ENCODE peak calls at places on chromosome 10, in six cellular contexts. One of them, this sample, is unnamed.
A peak's percentile ranks its signal among the peaks of the same experiment; 100 is the strongest.

GRCh38 chr10:83516788-83517187 is 622.5 kb upstream of the GHITM start:
- DNase-seq in H54: no peak
- DNase-seq in CD8-positive, alpha-beta T cell: no peak
- DNase-seq in AG04449: no peak
- DNase-seq in T-helper 9 cell: no peak
- DNase-seq in nephron progenitor cell: no peak
- DNase-seq in this sample: no peak

GRCh38 chr10:53403688-53404087 is 631.1 kb upstream of the MBL2 start:
- DNase-seq in H54: no peak
- DNase-seq in CD8-positive, alpha-beta T cell: no peak
- DNase-seq in AG04449: no peak
- DNase-seq in T-helper 9 cell: no peak
- DNase-seq in nephron progenitor cell: no peak
- DNase-seq in this sample: no peak

GRCh38 chr10:68598978-68599753 is 39.0 kb downstream of the TET1 start:
- DNase-seq in H54: peak; percentile 50
- DNase-seq in CD8-positive, alpha-beta T cell: no peak
- DNase-seq in AG04449: peak; percentile 65
- DNase-seq in T-helper 9 cell: no peak
- DNase-seq in nephron progenitor cell: peak; percentile 25
- DNase-seq in this sample: peak; percentile 47

GRCh38 chr10:108736111-108736510 is 1187.2 kb downstream of the XPNPEP1 start:
- DNase-seq in H54: no peak
- DNase-seq in CD8-positive, alpha-beta T cell: no peak
- DNase-seq in AG04449: no peak
- DNase-seq in T-helper 9 cell: no peak
- DNase-seq in nephron progenitor cell: no peak
- DNase-seq in this sample: no peak

GRCh38 chr10:110181451-110181850 is 26.0 kb upstream of the MXI1 start:
- DNase-seq in H54: no peak
- DNase-seq in CD8-positive, alpha-beta T cell: no peak
- DNase-seq in AG04449: no peak
- DNase-seq in T-helper 9 cell: no peak
- DNase-seq in nephron progenitor cell: no peak
- DNase-seq in this sample: no peak

GRCh38 chr10:132311338-132311939 is 3.7 kb upstream of the STK32C start:
- DNase-seq in H54: no peak
- DNase-seq in CD8-positive, alpha-beta T cell: no peak
- DNase-seq in AG04449: no peak
- DNase-seq in T-helper 9 cell: no peak
- DNase-seq in nephron progenitor cell: no peak
- DNase-seq in this sample: no peak

GRCh38 chr10:125102821-125103220 is 57.5 kb downstream of the CTBP2 start:
- DNase-seq in H54: no peak
- DNase-seq in CD8-positive, alpha-beta T cell: no peak
- DNase-seq in AG04449: no peak
- DNase-seq in T-helper 9 cell: no peak
- DNase-seq in nephron progenitor cell: no peak
- DNase-seq in this sample: no peak

GRCh38 chr10:108582387-108582786 is 1340.9 kb downstream of the XPNPEP1 start:
- DNase-seq in H54: no peak
- DNase-seq in CD8-positive, alpha-beta T cell: no peak
- DNase-seq in AG04449: no peak
- DNase-seq in T-helper 9 cell: no peak
- DNase-seq in nephron progenitor cell: no peak
- DNase-seq in this sample: no peak

GRCh38 chr10:100518761-100519241 is 860 bp downstream of the SEC31B start:
- DNase-seq in H54: peak; percentile 49
- DNase-seq in CD8-positive, alpha-beta T cell: peak; percentile 71
- DNase-seq in AG04449: no peak
- DNase-seq in T-helper 9 cell: peak; percentile 57
- DNase-seq in nephron progenitor cell: peak; percentile 79
- DNase-seq in this sample: no peak

GRCh38 chr10:74898201-74898976 is 72.0 kb downstream of the KAT6B start:
- DNase-seq in H54: no peak
- DNase-seq in CD8-positive, alpha-beta T cell: peak; percentile 17
- DNase-seq in AG04449: no peak
- DNase-seq in T-helper 9 cell: no peak
- DNase-seq in nephron progenitor cell: no peak
- DNase-seq in this sample: no peak

GRCh38 chr10:124152781-124153600 is 59.6 kb upstream of the CHST15 start:
- DNase-seq in H54: peak; percentile 79
- DNase-seq in CD8-positive, alpha-beta T cell: peak; percentile 14
- DNase-seq in AG04449: peak; percentile 36
- DNase-seq in T-helper 9 cell: peak; percentile 17
- DNase-seq in nephron progenitor cell: no peak
- DNase-seq in this sample: peak; percentile 48

GRCh38 chr10:63700209-63700934 is 179.2 kb downstream of the REEP3 start:
- DNase-seq in H54: peak; percentile 74
- DNase-seq in CD8-positive, alpha-beta T cell: no peak
- DNase-seq in AG04449: peak; percentile 95
- DNase-seq in T-helper 9 cell: no peak
- DNase-seq in nephron progenitor cell: no peak
- DNase-seq in this sample: peak; percentile 95

GRCh38 chr10:21993360-21994001 is 10.0 kb downstream of the DNAJC1 start:
- DNase-seq in H54: no peak
- DNase-seq in CD8-positive, alpha-beta T cell: no peak
- DNase-seq in AG04449: no peak
- DNase-seq in T-helper 9 cell: no peak
- DNase-seq in nephron progenitor cell: no peak
- DNase-seq in this sample: no peak

GRCh38 chr10:26717476-26717875 is 20.0 kb downstream of the PDSS1 start:
- DNase-seq in H54: no peak
- DNase-seq in CD8-positive, alpha-beta T cell: no peak
- DNase-seq in AG04449: no peak
- DNase-seq in T-helper 9 cell: no peak
- DNase-seq in nephron progenitor cell: no peak
- DNase-seq in this sample: no peak

GRCh38 chr10:102122450-102122849 is 2.3 kb upstream of the LDB1 start:
- DNase-seq in H54: no peak
- DNase-seq in CD8-positive, alpha-beta T cell: no peak
- DNase-seq in AG04449: no peak
- DNase-seq in T-helper 9 cell: no peak
- DNase-seq in nephron progenitor cell: no peak
- DNase-seq in this sample: no peak

GRCh38 chr10:3056280-3057037 is 10.9 kb upstream of the PFKP start:
- DNase-seq in H54: no peak
- DNase-seq in CD8-positive, alpha-beta T cell: no peak
- DNase-seq in AG04449: no peak
- DNase-seq in T-helper 9 cell: no peak
- DNase-seq in nephron progenitor cell: no peak
- DNase-seq in this sample: no peak

GRCh38 chr10:132107947-132108877 is 42.5 kb downstream of the JAKMIP3 start:
- DNase-seq in H54: no peak
- DNase-seq in CD8-positive, alpha-beta T cell: no peak
- DNase-seq in AG04449: no peak
- DNase-seq in T-helper 9 cell: no peak
- DNase-seq in nephron progenitor cell: no peak
- DNase-seq in this sample: no peak

GRCh38 chr10:27884185-27884630 is 114.7 kb downstream of the ODAD2 start:
- DNase-seq in H54: no peak
- DNase-seq in CD8-positive, alpha-beta T cell: no peak
- DNase-seq in AG04449: no peak
- DNase-seq in T-helper 9 cell: no peak
- DNase-seq in nephron progenitor cell: no peak
- DNase-seq in this sample: no peak

GRCh38 chr10:126017961-126018560 is 121.7 kb downstream of the FANK1 start:
- DNase-seq in H54: no peak
- DNase-seq in CD8-positive, alpha-beta T cell: no peak
- DNase-seq in AG04449: no peak
- DNase-seq in T-helper 9 cell: no peak
- DNase-seq in nephron progenitor cell: no peak
- DNase-seq in this sample: peak; percentile 16

GRCh38 chr10:49605939-49606509 is 4.1 kb upstream of the SLC18A3 start:
- DNase-seq in H54: no peak
- DNase-seq in CD8-positive, alpha-beta T cell: no peak
- DNase-seq in AG04449: no peak
- DNase-seq in T-helper 9 cell: no peak
- DNase-seq in nephron progenitor cell: no peak
- DNase-seq in this sample: no peak

GRCh38 chr10:102769375-102770107 is 25.8 kb downstream of the WBP1L start:
- DNase-seq in H54: no peak
- DNase-seq in CD8-positive, alpha-beta T cell: no peak
- DNase-seq in AG04449: no peak
- DNase-seq in T-helper 9 cell: no peak
- DNase-seq in nephron progenitor cell: no peak
- DNase-seq in this sample: no peak

GRCh38 chr10:130231211-130231850 is 95.1 kb downstream of the GLRX3 start:
- DNase-seq in H54: no peak
- DNase-seq in CD8-positive, alpha-beta T cell: no peak
- DNase-seq in AG04449: no peak
- DNase-seq in T-helper 9 cell: no peak
- DNase-seq in nephron progenitor cell: no peak
- DNase-seq in this sample: no peak

GRCh38 chr10:4407783-4408182 is 418.2 kb upstream of the AKR1E2 start:
- DNase-seq in H54: peak; percentile 4
- DNase-seq in CD8-positive, alpha-beta T cell: no peak
- DNase-seq in AG04449: no peak
- DNase-seq in T-helper 9 cell: no peak
- DNase-seq in nephron progenitor cell: no peak
- DNase-seq in this sample: no peak

GRCh38 chr10:21329995-21330627 is 195.4 kb downstream of the SKIDA1 start:
- DNase-seq in H54: no peak
- DNase-seq in CD8-positive, alpha-beta T cell: no peak
- DNase-seq in AG04449: peak; percentile 44
- DNase-seq in T-helper 9 cell: no peak
- DNase-seq in nephron progenitor cell: no peak
- DNase-seq in this sample: peak; percentile 74

GRCh38 chr10:33238643-33239042 is 95.8 kb downstream of the NRP1 start:
- DNase-seq in H54: no peak
- DNase-seq in CD8-positive, alpha-beta T cell: no peak
- DNase-seq in AG04449: peak; percentile 82
- DNase-seq in T-helper 9 cell: no peak
- DNase-seq in nephron progenitor cell: no peak
- DNase-seq in this sample: peak; percentile 48

GRCh38 chr10:121668336-121669009 is 70.2 kb upstream of the FGFR2 start:
- DNase-seq in H54: peak; percentile 26
- DNase-seq in CD8-positive, alpha-beta T cell: no peak
- DNase-seq in AG04449: no peak
- DNase-seq in T-helper 9 cell: no peak
- DNase-seq in nephron progenitor cell: peak; percentile 50
- DNase-seq in this sample: no peak

GRCh38 chr10:17814981-17815380 is 5.8 kb downstream of the MRC1 start:
- DNase-seq in H54: no peak
- DNase-seq in CD8-positive, alpha-beta T cell: no peak
- DNase-seq in AG04449: no peak
- DNase-seq in T-helper 9 cell: no peak
- DNase-seq in nephron progenitor cell: no peak
- DNase-seq in this sample: no peak

GRCh38 chr10:121457729-121458128 is 140.5 kb downstream of the FGFR2 start:
- DNase-seq in H54: no peak
- DNase-seq in CD8-positive, alpha-beta T cell: no peak
- DNase-seq in AG04449: no peak
- DNase-seq in T-helper 9 cell: no peak
- DNase-seq in nephron progenitor cell: no peak
- DNase-seq in this sample: no peak

GRCh38 chr10:44293306-44293778 is 91.6 kb downstream of the CXCL12 start:
- DNase-seq in H54: no peak
- DNase-seq in CD8-positive, alpha-beta T cell: no peak
- DNase-seq in AG04449: no peak
- DNase-seq in T-helper 9 cell: no peak
- DNase-seq in nephron progenitor cell: no peak
- DNase-seq in this sample: no peak

GRCh38 chr10:21758239-21758638 is 224.2 kb downstream of the MLLT10 start:
- DNase-seq in H54: no peak
- DNase-seq in CD8-positive, alpha-beta T cell: no peak
- DNase-seq in AG04449: no peak
- DNase-seq in T-helper 9 cell: no peak
- DNase-seq in nephron progenitor cell: peak; percentile 36
- DNase-seq in this sample: no peak

GRCh38 chr10:31599626-31600504 is 280.8 kb downstream of the ZEB1 start:
- DNase-seq in H54: no peak
- DNase-seq in CD8-positive, alpha-beta T cell: no peak
- DNase-seq in AG04449: no peak
- DNase-seq in T-helper 9 cell: no peak
- DNase-seq in nephron progenitor cell: no peak
- DNase-seq in this sample: no peak

GRCh38 chr10:129972145-129972965 is 8.3 kb upstream of the EBF3 start:
- DNase-seq in H54: no peak
- DNase-seq in CD8-positive, alpha-beta T cell: no peak
- DNase-seq in AG04449: no peak
- DNase-seq in T-helper 9 cell: no peak
- DNase-seq in nephron progenitor cell: peak; percentile 61
- DNase-seq in this sample: no peak

GRCh38 chr10:35890970-35891330 is 248.9 kb upstream of the FZD8 start:
- DNase-seq in H54: no peak
- DNase-seq in CD8-positive, alpha-beta T cell: no peak
- DNase-seq in AG04449: no peak
- DNase-seq in T-helper 9 cell: no peak
- DNase-seq in nephron progenitor cell: no peak
- DNase-seq in this sample: no peak

GRCh38 chr10:77350711-77351119 is 286.9 kb downstream of the KCNMA1 start:
- DNase-seq in H54: peak; percentile 93
- DNase-seq in CD8-positive, alpha-beta T cell: no peak
- DNase-seq in AG04449: peak; percentile 96
- DNase-seq in T-helper 9 cell: no peak
- DNase-seq in nephron progenitor cell: no peak
- DNase-seq in this sample: peak; percentile 91

GRCh38 chr10:114664127-114664526 is 6.1 kb upstream of the ABLIM1 start:
- DNase-seq in H54: no peak
- DNase-seq in CD8-positive, alpha-beta T cell: no peak
- DNase-seq in AG04449: no peak
- DNase-seq in T-helper 9 cell: no peak
- DNase-seq in nephron progenitor cell: no peak
- DNase-seq in this sample: no peak

GRCh38 chr10:99849525-99849924 is 67.1 kb downstream of the ABCC2 start:
- DNase-seq in H54: no peak
- DNase-seq in CD8-positive, alpha-beta T cell: no peak
- DNase-seq in AG04449: no peak
- DNase-seq in T-helper 9 cell: no peak
- DNase-seq in nephron progenitor cell: no peak
- DNase-seq in this sample: no peak

GRCh38 chr10:15442056-15442455 is 71.0 kb upstream of the FAM171A1 start:
- DNase-seq in H54: no peak
- DNase-seq in CD8-positive, alpha-beta T cell: no peak
- DNase-seq in AG04449: no peak
- DNase-seq in T-helper 9 cell: no peak
- DNase-seq in nephron progenitor cell: no peak
- DNase-seq in this sample: no peak

GRCh38 chr10:50896721-50897120 is 11.3 kb upstream of the A1CF start:
- DNase-seq in H54: no peak
- DNase-seq in CD8-positive, alpha-beta T cell: no peak
- DNase-seq in AG04449: no peak
- DNase-seq in T-helper 9 cell: no peak
- DNase-seq in nephron progenitor cell: no peak
- DNase-seq in this sample: no peak

GRCh38 chr10:1316806-1317131 is 260.6 kb downstream of the WDR37 start:
- DNase-seq in H54: no peak
- DNase-seq in CD8-positive, alpha-beta T cell: no peak
- DNase-seq in AG04449: no peak
- DNase-seq in T-helper 9 cell: no peak
- DNase-seq in nephron progenitor cell: no peak
- DNase-seq in this sample: no peak

This sample was measured in AG09309.